ENCODE peak calls at places on chromosome 21, in five cellular contexts. N is astrocyte, Q is kidney epithelial cell, D is thoracic aorta, G is fibroblast of pulmonary artery. A is an unnamed sample.

GRCh38 chr21:36487641-36488307 is 7.9 kb upstream of the CLDN14 start:
- DNase-seq in Q (no peak), G (peak; percentile 66), N (peak; percentile 55), D (no peak), A (peak; percentile 92)

GRCh38 chr21:21688877-21689276 is 690.7 kb downstream of the NCAM2 start:
- DNase-seq in N (peak; percentile 18), D (no peak), Q (no peak), G (peak; percentile 55), A (no peak)

GRCh38 chr21:32094792-32095191 is 184.1 kb downstream of the MIS18A start:
- DNase-seq in G (peak; percentile 21), Q (no peak), D (no peak), N (no peak), A (no peak)

GRCh38 chr21:14548751-14549150 is 2.6 kb upstream of the SAMSN1 start:
- DNase-seq in Q (no peak), D (no peak), G (peak; percentile 56), N (no peak), A (peak; percentile 58)

GRCh38 chr21:21002137-21002536 is 3.9 kb downstream of the NCAM2 start:
- DNase-seq in D (no peak), N (no peak), Q (no peak), G (no peak), A (no peak)

GRCh38 chr21:35504277-35504676 is 455.2 kb upstream of the RUNX1 start:
- DNase-seq in Q (no peak), N (peak; percentile 45), G (peak; percentile 58), D (no peak), A (no peak)

GRCh38 chr21:21101911-21102310 is 103.7 kb downstream of the NCAM2 start:
- DNase-seq in Q (no peak), G (peak; percentile 52), N (peak; percentile 71), D (no peak), A (peak; percentile 14)

GRCh38 chr21:37164742-37165141 is 91.7 kb downstream of the TTC3 start:
- DNase-seq in Q (no peak), D (no peak), N (no peak), G (peak; percentile 61), A (no peak)

GRCh38 chr21:23160914-23161313 is 2162.7 kb downstream of the NCAM2 start:
- DNase-seq in Q (no peak), D (no peak), N (no peak), G (no peak), A (no peak)

GRCh38 chr21:34639882-34640788 is 25.2 kb upstream of the RCAN1 start:
- DNase-seq in D (no peak), Q (no peak), N (no peak), G (no peak), A (no peak)

GRCh38 chr21:35475768-35476167 is 426.7 kb upstream of the RUNX1 start:
- DNase-seq in D (no peak), Q (no peak), N (peak; percentile 69), G (peak; percentile 84), A (peak; percentile 49)

GRCh38 chr21:26199471-26199870 is 28.9 kb upstream of the APP start:
- DNase-seq in D (no peak), N (peak; percentile 79), G (peak; percentile 18), Q (no peak), A (peak; percentile 95)

GRCh38 chr21:36044056-36044455 is 16.3 kb downstream of the SETD4 start:
- DNase-seq in Q (no peak), N (no peak), G (no peak), D (no peak), A (no peak)

GRCh38 chr21:35635261-35635660 is 425.1 kb downstream of the SETD4 start:
- DNase-seq in Q (peak; percentile 62), N (peak; percentile 88), D (no peak), G (peak; percentile 71), A (peak; percentile 97)

GRCh38 chr21:29888437-29888836 is 51.4 kb downstream of the GRIK1 start:
- DNase-seq in N (no peak), Q (no peak), G (no peak), D (no peak), A (peak; percentile 63)

GRCh38 chr21:24302400-24302799 is 1304.9 kb downstream of the MRPL39 start:
- DNase-seq in G (no peak), N (no peak), D (no peak), Q (no peak), A (no peak)

GRCh38 chr21:36169465-36170128 is 13.0 kb downstream of the DOP1B start:
- DNase-seq in G (no peak), D (no peak), Q (no peak), N (no peak), A (no peak)

GRCh38 chr21:25983745-25984144 is 186.8 kb downstream of the APP start:
- DNase-seq in G (peak; percentile 46), Q (no peak), D (no peak), N (no peak), A (no peak)

GRCh38 chr21:17391811-17392340 is 121.0 kb upstream of the CXADR start:
- DNase-seq in N (no peak), D (no peak), G (no peak), Q (no peak), A (peak; percentile 60)

GRCh38 chr21:16912075-16912474 is 600.8 kb upstream of the CXADR start:
- DNase-seq in Q (no peak), N (peak; percentile 84), D (no peak), G (peak; percentile 45), A (peak; percentile 59)

GRCh38 chr21:26964379-26964778 is 2.5 kb downstream of the ADAMTS5 start:
- DNase-seq in Q (peak; percentile 70), N (no peak), G (no peak), D (no peak), A (no peak)

GRCh38 chr21:25732091-25732760 is 2.5 kb downstream of the ATP5PF start:
- DNase-seq in D (no peak), N (no peak), Q (no peak), G (no peak), A (peak; percentile 4)

GRCh38 chr21:17949395-17949794 is 130.2 kb upstream of the C21orf91 start:
- DNase-seq in G (peak; percentile 10), D (no peak), N (no peak), Q (no peak), A (no peak)

GRCh38 chr21:44914176-44914874 is 6.4 kb downstream of the ITGB2 start:
- DNase-seq in N (no peak), G (no peak), D (no peak), Q (no peak), A (no peak)
- H3K4me3 ChIP-seq in N (no peak overlapping the region), G (no peak overlapping the region), D (peak overlapping the region; percentile 4), Q (no peak overlapping the region), A (no peak overlapping the region)

GRCh38 chr21:42061195-42061865 is 9.8 kb upstream of the UMODL1 start:
- DNase-seq in G (no peak), D (no peak), N (no peak), Q (no peak), A (no peak)

GRCh38 chr21:42062543-42063022 is 8.5 kb upstream of the UMODL1 start:
- DNase-seq in G (no peak), N (no peak), D (no peak), Q (no peak), A (no peak)

GRCh38 chr21:42063206-42063577 is 7.9 kb upstream of the UMODL1 start:
- DNase-seq in G (no peak), N (no peak), Q (no peak), D (no peak), A (no peak)

GRCh38 chr21:42060166-42060565 is 11.0 kb upstream of the UMODL1 start:
- DNase-seq in Q (no peak), N (no peak), G (no peak), D (no peak), A (no peak)

GRCh38 chr21:42061866-42062542 is 9.1 kb upstream of the UMODL1 start:
- DNase-seq in Q (no peak), D (no peak), G (no peak), N (no peak), A (no peak)
- TF ChIP-seq CTCF in Q (no peak), D (no peak), G (no peak), N (no peak), A (no peak)

DNA sequence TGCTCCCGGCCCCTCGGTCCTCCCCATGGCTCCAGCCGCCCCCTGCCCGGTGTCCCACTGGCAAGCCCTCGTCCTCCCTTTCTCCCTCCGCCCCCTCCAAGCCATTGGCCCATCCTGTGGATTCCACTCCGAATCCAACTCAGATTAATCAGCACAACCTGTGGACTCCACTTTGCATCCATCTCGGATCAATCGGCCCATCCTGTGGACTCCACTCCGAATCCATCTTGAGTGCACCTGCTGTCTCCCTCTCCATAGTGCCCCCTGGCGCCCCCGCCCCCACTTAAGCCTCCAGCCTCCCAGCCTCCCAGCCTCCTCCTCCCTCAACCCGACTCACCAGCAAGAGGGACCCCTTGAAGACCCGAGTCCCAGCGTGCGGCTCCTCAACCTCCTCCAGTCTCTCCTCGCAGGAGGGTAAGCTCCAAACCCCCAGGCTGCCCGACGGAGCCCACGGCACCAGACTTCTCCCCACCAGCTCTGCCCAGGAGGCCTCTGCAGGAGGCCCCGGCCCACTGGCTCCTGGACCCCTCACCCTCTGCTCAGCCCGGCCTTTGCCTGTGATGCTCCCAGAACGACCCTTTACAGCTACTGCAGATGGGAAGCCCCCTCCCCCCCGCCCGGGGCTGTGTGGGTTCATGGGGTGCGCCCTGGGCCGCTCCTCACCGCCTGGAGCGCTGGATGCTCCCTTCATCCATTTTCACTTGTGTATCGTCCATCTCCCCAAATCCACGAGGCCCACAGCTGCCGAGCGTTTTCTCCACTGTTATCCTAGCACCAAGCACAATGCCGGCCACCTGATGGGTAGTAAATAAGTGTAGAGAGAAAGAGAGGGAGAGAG is 40.6 kb upstream of the TSPEAR start:
- DNase-seq in D (no peak), G (no peak), N (no peak), Q (no peak), A (no peak)
- H3K4me3 ChIP-seq in D (no peak overlapping the region), G (no peak overlapping the region), N (no peak overlapping the region), Q (no peak overlapping the region), A (no peak overlapping the region)

DNA sequence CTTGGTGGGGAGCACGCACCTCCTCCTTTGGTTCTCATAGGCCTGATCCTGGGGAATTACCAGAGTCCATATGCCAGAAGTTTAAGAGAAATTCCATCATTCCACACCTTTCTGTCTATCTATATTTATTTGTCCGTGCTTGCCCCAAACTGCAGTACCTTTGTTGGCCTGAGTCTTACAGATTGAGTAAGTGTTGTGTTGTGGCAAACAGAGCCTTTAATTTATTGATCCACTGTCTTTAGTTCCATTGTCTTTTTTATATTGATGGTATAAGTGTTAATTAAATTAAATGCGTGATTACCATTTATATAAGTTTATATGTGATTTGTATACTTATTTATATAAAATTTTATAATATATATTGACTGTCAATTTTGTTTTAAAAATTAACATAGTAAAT is 4.9 kb downstream of the SH3BGR start:
- DNase-seq in G (peak; percentile 2), Q (no peak), D (no peak), N (no peak), A (peak; percentile 16)
- TF ChIP-seq CTCF in G (peak; percentile 18), Q (peak; percentile 22), D (peak; percentile 45), N (peak; percentile 26), A (peak; percentile 24)

GRCh38 chr21:41470054-41470453 is 37.9 kb downstream of the TMPRSS2 start:
- DNase-seq in G (no peak), Q (no peak), N (no peak), D (no peak), A (no peak)
- H3K4me3 ChIP-seq in G (no peak overlapping the region), Q (no peak overlapping the region), N (no peak overlapping the region), D (no peak overlapping the region), A (no peak overlapping the region)

GRCh38 chr21:33309778-33310177 is 15.0 kb upstream of the IFNAR1 start:
- DNase-seq in G (no peak), D (no peak), Q (no peak), N (no peak), A (no peak)

GRCh38 chr21:33313611-33314010 is 11.2 kb upstream of the IFNAR1 start:
- DNase-seq in N (no peak), Q (no peak), D (no peak), G (no peak), A (no peak)

GRCh38 chr21:33313183-33313582 is 11.6 kb upstream of the IFNAR1 start:
- DNase-seq in G (no peak), Q (no peak), N (no peak), D (no peak), A (no peak)

GRCh38 chr21:33305344-33305671 is 19.5 kb upstream of the IFNAR1 start:
- DNase-seq in G (no peak), D (no peak), N (no peak), Q (no peak), A (no peak)

GRCh38 chr21:33308586-33309490 is 15.9 kb upstream of the IFNAR1 start:
- DNase-seq in G (peak; percentile 38), D (no peak), Q (no peak), N (peak; percentile 28), A (no peak)
- TF ChIP-seq CTCF in G (peak; percentile 16), D (no peak), Q (no peak), N (no peak), A (no peak)